ENCODE peak calls at places on chromosomes 7 and 10, in five cellular contexts. One of them, this sample, is unnamed.

GRCh38 chr7:138843632-138844580 is 45.9 kb upstream of the ATP6V0A4 start:
- DNase-seq in substantia nigra: no peak
- DNase-seq in endothelial cell: no peak
- DNase-seq in iris pigment epithelial cell: no peak
- DNase-seq in Jurkat, Clone E6-1: no peak
- DNase-seq in this sample: no peak

GRCh38 chr7:47992446-47992845 is 13.0 kb upstream of the HUS1 start:
- DNase-seq in substantia nigra: no peak
- DNase-seq in endothelial cell: no peak
- DNase-seq in iris pigment epithelial cell: no peak
- DNase-seq in Jurkat, Clone E6-1: no peak
- DNase-seq in this sample: no peak

GRCh38 chr7:79320741-79321473 is 132.6 kb downstream of the MAGI2 start:
- DNase-seq in iris pigment epithelial cell: peak; percentile 29
- DNase-seq in Jurkat, Clone E6-1: no peak
- DNase-seq in substantia nigra: no peak
- DNase-seq in endothelial cell: no peak
- DNase-seq in this sample: no peak

GRCh38 chr10:116182426-116182825 is 90.6 kb downstream of the GFRA1 start:
- DNase-seq in iris pigment epithelial cell: no peak
- DNase-seq in endothelial cell: no peak
- DNase-seq in substantia nigra: no peak
- DNase-seq in Jurkat, Clone E6-1: no peak
- DNase-seq in this sample: no peak

GRCh38 chr7:118285358-118285757 is 60.9 kb downstream of the ANKRD7 start:
- DNase-seq in Jurkat, Clone E6-1: no peak
- DNase-seq in iris pigment epithelial cell: no peak
- DNase-seq in endothelial cell: no peak
- DNase-seq in substantia nigra: no peak
- DNase-seq in this sample: peak; percentile 5

GRCh38 chr10:6759961-6760360 is 179.9 kb upstream of the PRKCQ start:
- DNase-seq in substantia nigra: no peak
- DNase-seq in Jurkat, Clone E6-1: no peak
- DNase-seq in endothelial cell: no peak
- DNase-seq in iris pigment epithelial cell: no peak
- DNase-seq in this sample: no peak

GRCh38 chr10:124493191-124493936 is 31.7 kb downstream of the LHPP start:
- DNase-seq in substantia nigra: no peak
- DNase-seq in Jurkat, Clone E6-1: no peak
- DNase-seq in endothelial cell: no peak
- DNase-seq in iris pigment epithelial cell: no peak
- DNase-seq in this sample: peak; percentile 20

GRCh38 chr10:112383325-112383724 is 9.4 kb downstream of the ACSL5 start:
- DNase-seq in iris pigment epithelial cell: peak; percentile 86
- DNase-seq in endothelial cell: no peak
- DNase-seq in substantia nigra: no peak
- DNase-seq in Jurkat, Clone E6-1: no peak
- DNase-seq in this sample: no peak

GRCh38 chr7:16345979-16346958 is 75.1 kb downstream of the CRPPA start:
- DNase-seq in Jurkat, Clone E6-1: peak; percentile 86
- DNase-seq in iris pigment epithelial cell: peak; percentile 88
- DNase-seq in endothelial cell: no peak
- DNase-seq in substantia nigra: no peak
- DNase-seq in this sample: peak; percentile 78

GRCh38 chr7:127865466-127865865 is 165.8 kb downstream of the LRRC4 start:
- DNase-seq in Jurkat, Clone E6-1: no peak
- DNase-seq in endothelial cell: no peak
- DNase-seq in iris pigment epithelial cell: peak; percentile 83
- DNase-seq in substantia nigra: no peak
- DNase-seq in this sample: no peak

GRCh38 chr10:110267246-110267645 is 37.5 kb downstream of the SMNDC1 start:
- DNase-seq in substantia nigra: no peak
- DNase-seq in Jurkat, Clone E6-1: no peak
- DNase-seq in iris pigment epithelial cell: no peak
- DNase-seq in endothelial cell: no peak
- DNase-seq in this sample: no peak

GRCh38 chr10:11444531-11445228 is 166.8 kb downstream of the USP6NL start:
- DNase-seq in endothelial cell: no peak
- DNase-seq in Jurkat, Clone E6-1: no peak
- DNase-seq in iris pigment epithelial cell: no peak
- DNase-seq in substantia nigra: no peak
- DNase-seq in this sample: no peak

GRCh38 chr10:131977323-131978096 is 4.2 kb downstream of the BNIP3 start:
- DNase-seq in endothelial cell: no peak
- DNase-seq in substantia nigra: no peak
- DNase-seq in iris pigment epithelial cell: no peak
- DNase-seq in Jurkat, Clone E6-1: no peak
- DNase-seq in this sample: no peak

GRCh38 chr7:24702674-24703235 is 54.5 kb downstream of the GSDME start:
- DNase-seq in iris pigment epithelial cell: no peak
- DNase-seq in endothelial cell: no peak
- DNase-seq in substantia nigra: no peak
- DNase-seq in Jurkat, Clone E6-1: no peak
- DNase-seq in this sample: no peak

GRCh38 chr10:70964881-70965280 is 76.5 kb upstream of the PCBD1 start:
- DNase-seq in iris pigment epithelial cell: no peak
- DNase-seq in substantia nigra: no peak
- DNase-seq in Jurkat, Clone E6-1: no peak
- DNase-seq in endothelial cell: no peak
- DNase-seq in this sample: no peak

GRCh38 chr7:43700059-43700501 is 29.2 kb downstream of the COA1 start:
- DNase-seq in iris pigment epithelial cell: peak; percentile 78
- DNase-seq in endothelial cell: no peak
- DNase-seq in Jurkat, Clone E6-1: peak; percentile 48
- DNase-seq in substantia nigra: no peak
- DNase-seq in this sample: peak; percentile 70

GRCh38 chr10:548212-548897 is 141.1 kb downstream of the DIP2C start:
- DNase-seq in Jurkat, Clone E6-1: no peak
- DNase-seq in substantia nigra: no peak
- DNase-seq in iris pigment epithelial cell: no peak
- DNase-seq in endothelial cell: no peak
- DNase-seq in this sample: no peak

GRCh38 chr10:76420725-76421124 is 989.3 kb downstream of the LRMDA start:
- DNase-seq in iris pigment epithelial cell: no peak
- DNase-seq in Jurkat, Clone E6-1: no peak
- DNase-seq in substantia nigra: no peak
- DNase-seq in endothelial cell: no peak
- DNase-seq in this sample: no peak

GRCh38 chr10:21593986-21594385 is 60.0 kb downstream of the MLLT10 start:
- DNase-seq in substantia nigra: no peak
- DNase-seq in endothelial cell: no peak
- DNase-seq in Jurkat, Clone E6-1: no peak
- DNase-seq in iris pigment epithelial cell: no peak
- DNase-seq in this sample: no peak

GRCh38 chr10:68955414-68955785 is 570 bp upstream of the DDX21 start:
- DNase-seq in substantia nigra: no peak
- DNase-seq in Jurkat, Clone E6-1: peak; percentile 37
- DNase-seq in endothelial cell: peak; percentile 19
- DNase-seq in iris pigment epithelial cell: no peak
- DNase-seq in this sample: no peak

GRCh38 chr10:69451209-69451783 is at the start of gene TSPAN15:
- DNase-seq in endothelial cell: peak; percentile 89
- DNase-seq in iris pigment epithelial cell: peak; percentile 70
- DNase-seq in substantia nigra: peak; percentile 90
- DNase-seq in Jurkat, Clone E6-1: peak; percentile 85
- DNase-seq in this sample: peak; percentile 84

GRCh38 chr7:111587715-111588433 is 25.6 kb upstream of the IMMP2L start:
- DNase-seq in substantia nigra: no peak
- DNase-seq in endothelial cell: no peak
- DNase-seq in Jurkat, Clone E6-1: no peak
- DNase-seq in iris pigment epithelial cell: peak; percentile 64
- DNase-seq in this sample: no peak

GRCh38 chr10:132847856-132848255 is 61.9 kb upstream of the NKX6-2 start:
- DNase-seq in Jurkat, Clone E6-1: no peak
- DNase-seq in substantia nigra: no peak
- DNase-seq in iris pigment epithelial cell: no peak
- DNase-seq in endothelial cell: no peak
- DNase-seq in this sample: peak; percentile 37

GRCh38 chr7:120233338-120233737 is 39.6 kb upstream of the KCND2 start:
- DNase-seq in iris pigment epithelial cell: no peak
- DNase-seq in substantia nigra: no peak
- DNase-seq in endothelial cell: no peak
- DNase-seq in Jurkat, Clone E6-1: no peak
- DNase-seq in this sample: no peak

GRCh38 chr7:121544726-121545125 is 148.6 kb upstream of the FAM3C start:
- DNase-seq in Jurkat, Clone E6-1: no peak
- DNase-seq in substantia nigra: no peak
- DNase-seq in endothelial cell: no peak
- DNase-seq in iris pigment epithelial cell: peak; percentile 97
- DNase-seq in this sample: no peak

GRCh38 chr7:125427676-125428075 is 498.1 kb upstream of the POT1 start:
- DNase-seq in endothelial cell: no peak
- DNase-seq in iris pigment epithelial cell: no peak
- DNase-seq in Jurkat, Clone E6-1: no peak
- DNase-seq in substantia nigra: no peak
- DNase-seq in this sample: no peak

GRCh38 chr7:158229945-158230344 is 357.7 kb downstream of the PTPRN2 start:
- DNase-seq in iris pigment epithelial cell: no peak
- DNase-seq in Jurkat, Clone E6-1: no peak
- DNase-seq in endothelial cell: no peak
- DNase-seq in substantia nigra: no peak
- DNase-seq in this sample: no peak

GRCh38 chr10:5094265-5095205 is at the start of gene AKR1C3:
- DNase-seq in endothelial cell: no peak
- DNase-seq in Jurkat, Clone E6-1: peak; percentile 49
- DNase-seq in iris pigment epithelial cell: peak; percentile 72
- DNase-seq in substantia nigra: no peak
- DNase-seq in this sample: peak; percentile 65

GRCh38 chr10:36188054-36188453 is 546.0 kb upstream of the FZD8 start:
- DNase-seq in substantia nigra: no peak
- DNase-seq in Jurkat, Clone E6-1: no peak
- DNase-seq in endothelial cell: no peak
- DNase-seq in iris pigment epithelial cell: no peak
- DNase-seq in this sample: no peak

GRCh38 chr10:70891636-70892035 is 3.3 kb upstream of the PCBD1 start:
- DNase-seq in iris pigment epithelial cell: no peak
- DNase-seq in endothelial cell: no peak
- DNase-seq in substantia nigra: no peak
- DNase-seq in Jurkat, Clone E6-1: no peak
- DNase-seq in this sample: no peak

GRCh38 chr7:4610768-4611467 is 71.2 kb upstream of the FOXK1 start:
- DNase-seq in Jurkat, Clone E6-1: peak; percentile 61
- DNase-seq in substantia nigra: no peak
- DNase-seq in endothelial cell: peak; percentile 60
- DNase-seq in iris pigment epithelial cell: peak; percentile 67
- DNase-seq in this sample: peak; percentile 74

GRCh38 chr10:100019824-100020160 is 10.0 kb upstream of the DNMBP start:
- DNase-seq in iris pigment epithelial cell: no peak
- DNase-seq in substantia nigra: no peak
- DNase-seq in endothelial cell: no peak
- DNase-seq in Jurkat, Clone E6-1: no peak
- DNase-seq in this sample: no peak

GRCh38 chr10:29119374-29119773 is 169.5 kb upstream of the LYZL1 start:
- DNase-seq in iris pigment epithelial cell: peak; percentile 48
- DNase-seq in endothelial cell: peak; percentile 47
- DNase-seq in Jurkat, Clone E6-1: peak; percentile 9
- DNase-seq in substantia nigra: no peak
- DNase-seq in this sample: peak; percentile 63

GRCh38 chr10:110778221-110778620 is 93.5 kb upstream of the PDCD4 start:
- DNase-seq in Jurkat, Clone E6-1: no peak
- DNase-seq in iris pigment epithelial cell: no peak
- DNase-seq in endothelial cell: no peak
- DNase-seq in substantia nigra: no peak
- DNase-seq in this sample: no peak

GRCh38 chr10:124998624-124999291 is 56.8 kb downstream of the ZRANB1 start:
- DNase-seq in Jurkat, Clone E6-1: no peak
- DNase-seq in substantia nigra: no peak
- DNase-seq in endothelial cell: no peak
- DNase-seq in iris pigment epithelial cell: no peak
- DNase-seq in this sample: no peak

GRCh38 chr10:71187600-71187999 is 24.8 kb upstream of the UNC5B start:
- DNase-seq in substantia nigra: no peak
- DNase-seq in iris pigment epithelial cell: peak; percentile 17
- DNase-seq in endothelial cell: no peak
- DNase-seq in Jurkat, Clone E6-1: no peak
- DNase-seq in this sample: no peak

GRCh38 chr10:86371116-86371515 is 4.5 kb upstream of the GRID1 start:
- DNase-seq in iris pigment epithelial cell: no peak
- DNase-seq in substantia nigra: no peak
- DNase-seq in endothelial cell: no peak
- DNase-seq in Jurkat, Clone E6-1: no peak
- DNase-seq in this sample: no peak

GRCh38 chr10:50275650-50276235 is 24.4 kb upstream of the ASAH2 start:
- DNase-seq in Jurkat, Clone E6-1: no peak
- DNase-seq in iris pigment epithelial cell: peak; percentile 18
- DNase-seq in endothelial cell: peak; percentile 63
- DNase-seq in substantia nigra: peak; percentile 5
- DNase-seq in this sample: peak; percentile 51

GRCh38 chr10:95394161-95394880 is 103.5 kb upstream of the PDLIM1 start:
- DNase-seq in substantia nigra: no peak
- DNase-seq in endothelial cell: no peak
- DNase-seq in iris pigment epithelial cell: no peak
- DNase-seq in Jurkat, Clone E6-1: no peak
- DNase-seq in this sample: no peak